ENCODE peak calls at places on chromosomes 7 and 10, in seven cellular contexts. One of them, this sample, is unnamed.

GRCh38 chr10:93752761-93753160 is 5.0 kb upstream of the LGI1 start:
- DNase-seq in H1: no peak
- DNase-seq in cardiac muscle cell: peak
- DNase-seq in substantia nigra: no peak
- DNase-seq in fibroblast of lung: peak
- DNase-seq in body of pancreas: no peak
- DNase-seq in brain microvascular endothelial cell: peak
- DNase-seq in this sample: no peak

GRCh38 chr7:114444196-114444595 is 29.6 kb downstream of the FOXP2 start:
- DNase-seq in cardiac muscle cell: no peak
- DNase-seq in substantia nigra: no peak
- DNase-seq in brain microvascular endothelial cell: no peak
- DNase-seq in fibroblast of lung: no peak
- DNase-seq in body of pancreas: no peak
- DNase-seq in H1: no peak
- DNase-seq in this sample: no peak

GRCh38 chr10:22714524-22715289 is at the start of gene PIP4K2A:
- DNase-seq in brain microvascular endothelial cell: peak
- DNase-seq in body of pancreas: peak
- DNase-seq in cardiac muscle cell: peak
- DNase-seq in H1: no peak
- DNase-seq in substantia nigra: peak
- DNase-seq in fibroblast of lung: peak
- DNase-seq in this sample: no peak

GRCh38 chr7:156781972-156782371 is 111.0 kb downstream of the LMBR1 start:
- DNase-seq in H1: no peak
- DNase-seq in substantia nigra: no peak
- DNase-seq in brain microvascular endothelial cell: no peak
- DNase-seq in cardiac muscle cell: no peak
- DNase-seq in body of pancreas: no peak
- DNase-seq in fibroblast of lung: no peak
- DNase-seq in this sample: no peak

GRCh38 chr10:29849886-29850285 is 209.5 kb downstream of the JCAD start:
- DNase-seq in brain microvascular endothelial cell: peak
- DNase-seq in substantia nigra: no peak
- DNase-seq in body of pancreas: no peak
- DNase-seq in H1: no peak
- DNase-seq in fibroblast of lung: no peak
- DNase-seq in cardiac muscle cell: no peak
- DNase-seq in this sample: no peak

GRCh38 chr7:2257651-2258050 is 15.6 kb downstream of the NUDT1 start:
- DNase-seq in H1: no peak
- DNase-seq in substantia nigra: no peak
- DNase-seq in body of pancreas: no peak
- DNase-seq in cardiac muscle cell: no peak
- DNase-seq in brain microvascular endothelial cell: no peak
- DNase-seq in fibroblast of lung: no peak
- DNase-seq in this sample: no peak

GRCh38 chr7:106305732-106306131 is 20.9 kb upstream of the NAMPT start:
- DNase-seq in brain microvascular endothelial cell: no peak
- DNase-seq in H1: no peak
- DNase-seq in cardiac muscle cell: no peak
- DNase-seq in body of pancreas: no peak
- DNase-seq in fibroblast of lung: no peak
- DNase-seq in substantia nigra: no peak
- DNase-seq in this sample: no peak

GRCh38 chr7:67636363-67637355 is 640.0 kb downstream of the TYW1 start:
- DNase-seq in fibroblast of lung: no peak
- DNase-seq in H1: no peak
- DNase-seq in body of pancreas: peak
- DNase-seq in substantia nigra: no peak
- DNase-seq in cardiac muscle cell: peak
- DNase-seq in brain microvascular endothelial cell: no peak
- DNase-seq in this sample: no peak

GRCh38 chr7:23418046-23418445 is 52.2 kb downstream of the IGF2BP3 start:
- DNase-seq in H1: no peak
- DNase-seq in fibroblast of lung: peak
- DNase-seq in body of pancreas: no peak
- DNase-seq in substantia nigra: no peak
- DNase-seq in cardiac muscle cell: peak
- DNase-seq in brain microvascular endothelial cell: no peak
- DNase-seq in this sample: no peak

GRCh38 chr10:87505366-87506113 is 847 bp downstream of the MINPP1 start:
- DNase-seq in body of pancreas: peak
- DNase-seq in H1: no peak
- DNase-seq in substantia nigra: no peak
- DNase-seq in brain microvascular endothelial cell: peak
- DNase-seq in fibroblast of lung: peak
- DNase-seq in cardiac muscle cell: peak
- DNase-seq in this sample: peak

GRCh38 chr7:66859794-66860645 is 61.0 kb upstream of the TMEM248 start:
- DNase-seq in fibroblast of lung: no peak
- DNase-seq in body of pancreas: no peak
- DNase-seq in cardiac muscle cell: no peak
- DNase-seq in brain microvascular endothelial cell: no peak
- DNase-seq in H1: no peak
- DNase-seq in substantia nigra: no peak
- DNase-seq in this sample: peak

GRCh38 chr7:103811997-103812396 is 177.5 kb downstream of the RELN start:
- DNase-seq in brain microvascular endothelial cell: no peak
- DNase-seq in substantia nigra: no peak
- DNase-seq in H1: no peak
- DNase-seq in cardiac muscle cell: no peak
- DNase-seq in fibroblast of lung: no peak
- DNase-seq in body of pancreas: no peak
- DNase-seq in this sample: no peak

GRCh38 chr10:70323143-70323696 is 39.4 kb upstream of the NPFFR1 start:
- DNase-seq in brain microvascular endothelial cell: no peak
- DNase-seq in cardiac muscle cell: no peak
- DNase-seq in body of pancreas: no peak
- DNase-seq in H1: no peak
- DNase-seq in substantia nigra: no peak
- DNase-seq in fibroblast of lung: no peak
- DNase-seq in this sample: no peak

GRCh38 chr10:105974803-105975456 is 1189.6 kb downstream of the SORCS1 start:
- DNase-seq in body of pancreas: peak
- DNase-seq in cardiac muscle cell: peak
- DNase-seq in brain microvascular endothelial cell: no peak
- DNase-seq in H1: no peak
- DNase-seq in substantia nigra: no peak
- DNase-seq in fibroblast of lung: peak
- DNase-seq in this sample: no peak

GRCh38 chr7:26334171-26334570 is 42.5 kb downstream of the SNX10 start:
- DNase-seq in body of pancreas: no peak
- DNase-seq in substantia nigra: no peak
- DNase-seq in H1: no peak
- DNase-seq in cardiac muscle cell: no peak
- DNase-seq in brain microvascular endothelial cell: no peak
- DNase-seq in fibroblast of lung: no peak
- DNase-seq in this sample: no peak

GRCh38 chr7:54967384-54967783 is 51.4 kb upstream of the EGFR start:
- DNase-seq in substantia nigra: no peak
- DNase-seq in cardiac muscle cell: no peak
- DNase-seq in body of pancreas: peak
- DNase-seq in fibroblast of lung: no peak
- DNase-seq in brain microvascular endothelial cell: no peak
- DNase-seq in H1: no peak
- DNase-seq in this sample: no peak

GRCh38 chr10:81018898-81019890 is 481.5 kb downstream of the SH2D4B start:
- DNase-seq in body of pancreas: peak
- DNase-seq in brain microvascular endothelial cell: peak
- DNase-seq in cardiac muscle cell: peak
- DNase-seq in fibroblast of lung: peak
- DNase-seq in H1: peak
- DNase-seq in substantia nigra: no peak
- DNase-seq in this sample: no peak

GRCh38 chr10:77358666-77359065 is 278.9 kb downstream of the KCNMA1 start:
- DNase-seq in body of pancreas: no peak
- DNase-seq in fibroblast of lung: no peak
- DNase-seq in cardiac muscle cell: no peak
- DNase-seq in substantia nigra: no peak
- DNase-seq in brain microvascular endothelial cell: no peak
- DNase-seq in H1: no peak
- DNase-seq in this sample: no peak

GRCh38 chr7:120858299-120858636 is 324 bp upstream of the TSPAN12 start:
- DNase-seq in brain microvascular endothelial cell: no peak
- DNase-seq in H1: no peak
- DNase-seq in fibroblast of lung: no peak
- DNase-seq in substantia nigra: no peak
- DNase-seq in cardiac muscle cell: no peak
- DNase-seq in body of pancreas: no peak
- DNase-seq in this sample: no peak
- H3K27ac ChIP-seq in brain microvascular endothelial cell: peak
- H3K27ac ChIP-seq in H1: peak
- H3K27ac ChIP-seq in fibroblast of lung: no peak
- H3K27ac ChIP-seq in substantia nigra: no peak
- H3K27ac ChIP-seq in cardiac muscle cell: peak
- H3K27ac ChIP-seq in body of pancreas: peak
- H3K27ac ChIP-seq in this sample: peak

DNA sequence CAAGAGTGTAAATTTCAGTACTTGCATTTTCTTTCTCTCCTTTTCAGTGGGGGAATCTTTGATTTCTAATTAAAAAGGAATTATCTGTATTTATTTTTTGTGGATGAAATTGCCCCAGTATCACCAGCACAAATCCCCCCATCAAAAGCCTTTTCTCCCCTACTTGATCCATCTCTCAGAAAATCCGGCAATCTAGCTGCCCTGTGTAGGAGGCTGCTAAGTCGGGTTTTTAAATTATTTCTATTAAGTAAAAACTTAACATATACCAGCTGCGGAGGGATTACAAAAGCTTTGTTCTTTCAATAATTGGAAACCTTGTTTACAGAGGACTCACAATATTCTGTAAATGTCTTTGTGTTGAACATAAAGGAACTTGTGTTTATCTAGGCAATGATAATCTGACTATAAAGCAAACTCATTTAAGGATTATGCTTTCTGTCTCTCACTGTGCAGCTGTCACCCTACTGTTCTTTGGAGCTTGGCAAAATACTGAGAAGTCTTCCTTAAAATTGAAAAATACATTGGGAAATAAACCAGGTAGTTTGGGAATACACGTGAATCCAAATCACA is 177.4 kb upstream of the PRR15 start:
- DNase-seq in cardiac muscle cell: no peak
- DNase-seq in H1: no peak
- DNase-seq in brain microvascular endothelial cell: no peak
- DNase-seq in substantia nigra: no peak
- DNase-seq in fibroblast of lung: no peak
- DNase-seq in body of pancreas: no peak
- DNase-seq in this sample: no peak
- H3K27ac ChIP-seq in cardiac muscle cell: no peak
- H3K27ac ChIP-seq in H1: no peak
- H3K27ac ChIP-seq in brain microvascular endothelial cell: no peak
- H3K27ac ChIP-seq in substantia nigra: no peak
- H3K27ac ChIP-seq in fibroblast of lung: no peak
- H3K27ac ChIP-seq in body of pancreas: no peak
- H3K27ac ChIP-seq in this sample: no peak

GRCh38 chr10:28467615-28468014 is 65.3 kb upstream of the WAC start:
- DNase-seq in substantia nigra: no peak
- DNase-seq in H1: no peak
- DNase-seq in cardiac muscle cell: no peak
- DNase-seq in body of pancreas: no peak
- DNase-seq in brain microvascular endothelial cell: no peak
- DNase-seq in fibroblast of lung: no peak
- DNase-seq in this sample: no peak

GRCh38 chr10:28468707-28469483 is 64.0 kb upstream of the WAC start:
- DNase-seq in substantia nigra: no peak
- DNase-seq in fibroblast of lung: no peak
- DNase-seq in brain microvascular endothelial cell: no peak
- DNase-seq in body of pancreas: no peak
- DNase-seq in cardiac muscle cell: no peak
- DNase-seq in H1: no peak
- DNase-seq in this sample: no peak

GRCh38 chr10:28463676-28464395 is 69.1 kb upstream of the WAC start:
- DNase-seq in fibroblast of lung: no peak
- DNase-seq in body of pancreas: peak
- DNase-seq in substantia nigra: no peak
- DNase-seq in brain microvascular endothelial cell: no peak
- DNase-seq in cardiac muscle cell: no peak
- DNase-seq in H1: no peak
- DNase-seq in this sample: no peak

GRCh38 chr10:28459453-28460144 is 73.3 kb upstream of the WAC start:
- DNase-seq in H1: no peak
- DNase-seq in substantia nigra: no peak
- DNase-seq in brain microvascular endothelial cell: no peak
- DNase-seq in body of pancreas: no peak
- DNase-seq in fibroblast of lung: no peak
- DNase-seq in cardiac muscle cell: no peak
- DNase-seq in this sample: no peak

DNA sequence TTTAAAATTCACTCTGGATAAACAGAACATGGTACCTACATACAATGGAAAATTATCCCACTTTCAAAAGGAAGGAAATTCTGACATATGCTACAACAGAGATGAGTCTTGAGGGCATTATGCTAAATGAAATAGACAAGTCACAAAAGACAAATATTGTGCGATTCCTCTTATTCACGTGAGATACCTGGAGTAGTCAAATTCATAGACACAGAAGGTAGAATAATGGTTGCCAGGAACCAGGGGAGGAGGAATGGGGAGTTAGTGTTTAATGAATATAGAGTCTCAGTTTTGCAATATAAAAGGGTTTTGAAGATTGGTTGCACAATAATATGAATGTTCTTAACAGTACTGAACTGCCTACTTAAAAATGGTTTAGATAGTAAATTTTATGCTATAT is 69.8 kb upstream of the WAC start:
- DNase-seq in substantia nigra: no peak
- DNase-seq in fibroblast of lung: no peak
- DNase-seq in H1: no peak
- DNase-seq in cardiac muscle cell: no peak
- DNase-seq in body of pancreas: no peak
- DNase-seq in brain microvascular endothelial cell: no peak
- DNase-seq in this sample: no peak
- H3K27ac ChIP-seq in substantia nigra: no peak
- H3K27ac ChIP-seq in fibroblast of lung: no peak
- H3K27ac ChIP-seq in H1: no peak
- H3K27ac ChIP-seq in cardiac muscle cell: no peak
- H3K27ac ChIP-seq in body of pancreas: no peak
- H3K27ac ChIP-seq in brain microvascular endothelial cell: no peak
- H3K27ac ChIP-seq in this sample: no peak

DNA sequence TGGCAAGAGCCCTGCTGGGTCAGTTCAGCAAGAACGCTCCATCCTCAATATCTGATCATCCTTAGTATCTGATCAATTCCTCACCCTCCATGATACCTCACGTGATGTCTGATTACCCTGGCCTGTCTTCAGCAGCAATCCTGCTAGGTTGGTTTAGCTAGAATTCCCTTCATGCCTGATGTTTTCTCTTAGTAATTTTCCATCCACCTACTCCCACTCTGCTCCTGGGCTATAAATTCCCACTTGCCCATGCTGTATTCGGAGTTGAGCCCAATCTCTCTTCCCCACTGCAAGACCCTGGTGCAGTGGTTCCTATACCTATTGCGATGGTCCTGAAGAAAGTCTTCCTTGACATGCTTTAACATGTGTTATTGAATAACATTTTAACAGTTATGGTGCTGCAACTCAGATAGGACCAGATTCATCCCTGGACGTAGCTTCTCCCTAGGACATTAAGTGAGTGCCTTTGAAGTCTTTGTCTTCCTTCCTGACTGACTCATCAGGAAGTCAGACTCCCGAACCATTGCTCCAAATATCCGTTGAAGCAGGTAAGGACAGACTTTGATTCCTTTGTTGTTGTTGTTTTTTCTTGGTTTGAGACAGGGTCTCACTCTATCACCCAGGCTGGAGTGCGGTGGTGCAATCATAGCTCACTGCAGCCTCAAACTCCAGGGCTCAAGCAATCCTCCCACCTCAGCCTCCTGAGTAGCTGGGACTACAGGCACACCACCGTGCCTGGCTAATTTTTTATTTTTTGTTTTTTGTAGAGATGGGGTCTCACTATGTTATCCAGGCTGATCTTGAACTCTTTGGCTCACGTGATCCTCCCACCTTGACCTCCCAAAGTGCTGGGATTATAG is 29.4 kb upstream of the CLDN3 start:
- DNase-seq in body of pancreas: no peak
- DNase-seq in H1: no peak
- DNase-seq in fibroblast of lung: no peak
- DNase-seq in brain microvascular endothelial cell: no peak
- DNase-seq in cardiac muscle cell: no peak
- DNase-seq in substantia nigra: no peak
- DNase-seq in this sample: no peak
- H3K27ac ChIP-seq in body of pancreas: no peak
- H3K27ac ChIP-seq in H1: no peak
- H3K27ac ChIP-seq in fibroblast of lung: no peak
- H3K27ac ChIP-seq in brain microvascular endothelial cell: no peak
- H3K27ac ChIP-seq in cardiac muscle cell: no peak
- H3K27ac ChIP-seq in substantia nigra: no peak
- H3K27ac ChIP-seq in this sample: no peak